ENCODE peak calls at places on chromosomes 12 and 14, in four cellular contexts. I, L, T and E are unnamed samples.

GRCh38 chr14:61488417-61488816 is 167.0 kb downstream of the PRKCH start:
- DNase-seq in L (no peak), T (no peak), I (no peak), E (no peak)

GRCh38 chr14:77248666-77249065 is 22.3 kb downstream of the NGB start:
- DNase-seq in L (no peak), T (no peak), I (no peak), E (no peak)

GRCh38 chr12:69438539-69438938 is 31.6 kb upstream of the FRS2 start:
- DNase-seq in L (no peak), I (peak), T (no peak), E (no peak)

GRCh38 chr14:61562321-61563161 is 132.8 kb upstream of the HIF1A start:
- DNase-seq in I (peak), T (no peak), L (peak), E (no peak)

GRCh38 chr12:77003244-77003643 is 62.1 kb downstream of the E2F7 start:
- DNase-seq in L (no peak), T (no peak), I (no peak), E (no peak)

GRCh38 chr12:111773801-111774551 is 7.2 kb downstream of the ALDH2 start:
- DNase-seq in L (no peak), T (no peak), I (no peak), E (no peak)

GRCh38 chr12:49059385-49060232 is 985 bp downstream of the KMT2D start:
- DNase-seq in T (no peak), I (peak), L (no peak), E (peak)

GRCh38 chr12:93722757-93723567 is 45.8 kb downstream of the CRADD start:
- DNase-seq in L (no peak), I (no peak), T (no peak), E (no peak)

GRCh38 chr12:32264995-32265394 is 134.4 kb upstream of the FGD4 start:
- DNase-seq in I (no peak), T (no peak), L (peak), E (no peak)

GRCh38 chr14:76514599-76514998 is 138.7 kb downstream of the ESRRB start:
- DNase-seq in I (peak), T (no peak), L (peak), E (peak)

GRCh38 chr12:53378705-53379388 is 1.1 kb upstream of the SP1 start:
- DNase-seq in I (no peak), L (peak), T (no peak), E (no peak)

GRCh38 chr14:68157971-68158371 is 338.4 kb downstream of the RAD51B start:
- DNase-seq in L (no peak), T (no peak), I (no peak), E (no peak)

GRCh38 chr14:92497391-92497790 is 16.2 kb upstream of the RIN3 start:
- DNase-seq in L (no peak), T (no peak), I (no peak), E (no peak)

GRCh38 chr12:24948452-24948815 is 467 bp downstream of the BCAT1 start:
- DNase-seq in I (peak), L (no peak), T (peak), E (no peak)

GRCh38 chr12:67881565-67881964 is 107.7 kb upstream of the IFNG-AS1 start:
- DNase-seq in I (no peak), L (no peak), T (no peak), E (no peak)

GRCh38 chr14:44606576-44606975 is 99.5 kb upstream of the FSCB start:
- DNase-seq in T (no peak), L (no peak), I (no peak), E (no peak)

GRCh38 chr12:12723147-12723680 is 6.0 kb downstream of the CDKN1B start:
- DNase-seq in L (no peak), T (no peak), I (no peak), E (no peak)

GRCh38 chr14:49972199-49972671 is 79.4 kb downstream of the ARF6 start:
- DNase-seq in L (peak), I (no peak), T (no peak), E (no peak)

GRCh38 chr14:64654931-64655330 is 49.3 kb upstream of the PLEKHG3 start:
- DNase-seq in L (peak), I (no peak), T (no peak), E (no peak)

GRCh38 chr14:30630248-30630647 is 8.1 kb downstream of the SCFD1 start:
- DNase-seq in T (no peak), I (no peak), L (no peak), E (no peak)

GRCh38 chr14:59126714-59127436 is 61.6 kb upstream of the DAAM1 start:
- DNase-seq in T (no peak), I (peak), L (peak), E (no peak)

GRCh38 chr12:127214196-127214595 is 1052.8 kb upstream of the TMEM132C start:
- DNase-seq in L (no peak), T (no peak), I (no peak), E (no peak)

GRCh38 chr12:98464155-98464554 is 51.2 kb upstream of the TMPO start:
- DNase-seq in L (peak), I (no peak), T (no peak), E (no peak)
- TF ChIP-seq SPI1 in L (peak), I (no peak), T (no peak), E (no peak)

GRCh38 chr12:107200394-107200793 is 107.0 kb upstream of the CRY1 start:
- DNase-seq in T (no peak), I (no peak), L (no peak), E (no peak)

DNA sequence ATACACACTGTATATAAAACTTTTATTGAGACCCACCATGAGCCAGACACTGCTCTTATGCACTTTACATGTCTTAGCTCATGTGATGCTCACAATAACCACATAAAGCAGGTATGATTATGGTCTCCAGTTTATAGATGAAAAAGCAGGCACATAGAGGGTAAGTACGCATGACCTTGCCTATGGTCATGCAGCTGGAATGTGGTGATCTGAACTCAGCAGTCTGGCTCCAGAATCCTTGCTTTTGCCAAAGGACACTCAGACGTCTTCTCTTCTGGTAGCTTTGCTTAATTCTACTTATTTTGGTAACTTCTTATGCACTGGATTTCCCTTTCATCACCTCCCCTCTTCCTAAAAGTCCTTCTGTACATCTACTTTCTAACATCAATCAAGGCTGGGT is 103.3 kb upstream of the CRY1 start:
- DNase-seq in I (no peak), L (no peak), T (no peak), E (no peak)
- TF ChIP-seq POLR2AphosphoS5 in I (no peak), L (no peak), T (no peak), E (no peak)

GRCh38 chr12:116361404-116362223 is 84.1 kb upstream of the MED13L start:
- DNase-seq in L (no peak), I (no peak), T (no peak), E (no peak)
- TF ChIP-seq SPI1 in L (no peak), I (no peak), T (no peak), E (no peak)

DNA sequence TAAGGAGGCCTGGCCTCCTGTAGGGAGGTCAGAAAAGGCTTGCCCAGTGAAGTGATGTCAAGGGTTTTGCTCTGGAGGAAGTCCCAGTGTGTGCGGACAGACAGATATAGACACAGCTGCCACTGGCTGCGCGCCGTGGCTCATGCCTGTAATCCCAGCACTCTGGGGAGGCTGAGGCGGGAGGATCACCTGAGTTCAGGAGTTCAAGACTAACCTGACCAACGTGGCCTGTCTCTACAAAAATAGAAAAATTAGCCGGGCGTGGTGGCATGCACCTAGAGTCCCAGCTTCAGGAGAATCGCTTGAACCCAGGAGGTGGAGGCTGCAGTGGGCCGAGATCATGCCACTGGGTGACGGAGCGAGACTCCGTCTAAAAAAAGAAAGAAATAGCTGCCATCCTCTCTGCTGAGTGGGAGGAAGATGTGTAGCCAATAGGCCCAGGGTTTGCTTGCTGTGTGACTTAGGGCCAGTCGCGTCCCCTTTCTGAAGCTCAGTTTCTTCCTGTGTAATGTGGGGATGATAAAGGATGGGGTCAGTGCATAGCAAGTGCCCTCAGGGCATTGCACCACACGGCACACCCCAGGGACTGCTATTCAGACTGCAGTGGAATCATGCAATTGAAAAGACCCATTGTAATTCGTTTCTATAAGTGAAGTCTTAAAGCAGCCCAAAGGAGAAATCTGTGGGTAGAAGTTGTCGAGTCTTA is 18.7 kb upstream of the MLEC start:
- DNase-seq in T (no peak), I (no peak), L (no peak), E (no peak)
- TF ChIP-seq POLR2AphosphoS5 in T (no peak), I (no peak), L (no peak), E (no peak)

GRCh38 chr12:62691309-62691708 is 224.7 kb downstream of the MON2 start:
- DNase-seq in I (no peak), T (no peak), L (no peak), E (no peak)

GRCh38 chr12:62684586-62685295 is 218.1 kb downstream of the MON2 start:
- DNase-seq in T (no peak), I (no peak), L (no peak), E (no peak)

GRCh38 chr12:62689042-62689839 is 222.6 kb downstream of the MON2 start:
- DNase-seq in I (no peak), T (no peak), L (no peak), E (no peak)

GRCh38 chr12:62683724-62684501 is 217.3 kb downstream of the MON2 start:
- DNase-seq in L (no peak), T (no peak), I (no peak), E (no peak)

GRCh38 chr12:62686938-62687337 is 220.3 kb downstream of the MON2 start:
- DNase-seq in T (no peak), L (no peak), I (no peak), E (no peak)
- TF ChIP-seq SPI1 in T (no peak), L (no peak), I (no peak), E (no peak)